ENCODE peak calls at places on chromosome 17, in nine cellular contexts. D is neural progenitor cell, M is SK-N-SH, A is PC-3, Q is GM23338, K is MM.1S, H is HCT116, I is OCI-LY7, X is GM23248. L is an unnamed sample.

GRCh38 chr17:65564793-65565192 is 3.3 kb upstream of the AXIN2 start:
- DNase-seq in D (peak), M (peak), A (no peak), Q (no peak), K (no peak), H (no peak), I (no peak), X (no peak), L (peak)

GRCh38 chr17:13698832-13699231 is 97.1 kb upstream of the HS3ST3A1 start:
- DNase-seq in D (peak), M (no peak), A (no peak), Q (peak), K (no peak), H (no peak), I (peak), X (no peak), L (no peak)

GRCh38 chr17:82106697-82107305 is 8.8 kb upstream of the FASN start:
- DNase-seq in D (no peak), M (no peak), A (no peak), Q (no peak), K (no peak), H (no peak), I (no peak), X (no peak), L (no peak)

GRCh38 chr17:35154486-35154885 is 6.9 kb downstream of the UNC45B start:
- DNase-seq in D (no peak), M (no peak), A (no peak), Q (no peak), K (no peak), H (no peak), I (no peak), X (no peak), L (no peak)

GRCh38 chr17:17220529-17220928 is 14.4 kb upstream of the PLD6 start:
- DNase-seq in D (no peak), M (no peak), A (no peak), Q (no peak), K (no peak), H (no peak), I (no peak), X (no peak), L (no peak)

GRCh38 chr17:82659886-82660285 is 11.6 kb upstream of the WDR45B start:
- DNase-seq in D (no peak), M (no peak), A (no peak), Q (no peak), K (no peak), H (no peak), I (no peak), X (no peak), L (no peak)

GRCh38 chr17:15194859-15195277 is 70.3 kb downstream of the PMP22 start:
- DNase-seq in D (no peak), M (no peak), A (no peak), Q (no peak), K (no peak), H (no peak), I (no peak), X (no peak), L (no peak)

GRCh38 chr17:47914296-47914948 is 18.4 kb downstream of the SP2 start:
- DNase-seq in D (no peak), M (no peak), A (no peak), Q (no peak), K (no peak), H (no peak), I (no peak), X (no peak), L (no peak)

GRCh38 chr17:80281516-80281915 is 20.9 kb downstream of the RNF213 start:
- DNase-seq in D (no peak), M (peak), A (no peak), Q (no peak), K (no peak), H (no peak), I (no peak), X (no peak), L (no peak)

GRCh38 chr17:48722201-48722907 is at the start of gene PRAC1:
- DNase-seq in D (peak), M (no peak), A (peak), Q (peak), K (no peak), H (no peak), I (no peak), X (no peak), L (no peak)

GRCh38 chr17:58331815-58332719 is 3.5 kb upstream of the TSPOAP1 start:
- DNase-seq in D (no peak), M (peak), A (no peak), Q (no peak), K (peak), H (no peak), I (peak), X (no peak), L (no peak)

GRCh38 chr17:77132411-77133086 is 8.2 kb upstream of the SEC14L1 start:
- DNase-seq in D (no peak), M (no peak), A (peak), Q (no peak), K (no peak), H (no peak), I (no peak), X (peak), L (no peak)

GRCh38 chr17:72299092-72299491 is 178.3 kb downstream of the SOX9 start:
- DNase-seq in D (no peak), M (no peak), A (no peak), Q (no peak), K (no peak), H (no peak), I (no peak), X (no peak), L (no peak)

GRCh38 chr17:79944251-79944812 is 91.3 kb downstream of the TBC1D16 start:
- DNase-seq in D (no peak), M (peak), A (no peak), Q (no peak), K (no peak), H (no peak), I (no peak), X (no peak), L (no peak)

GRCh38 chr17:8954339-8954738 is 11.2 kb downstream of the PIK3R5 start:
- DNase-seq in D (peak), M (no peak), A (no peak), Q (peak), K (no peak), H (no peak), I (peak), X (no peak), L (no peak)

GRCh38 chr17:38783227-38783626 is 16.1 kb downstream of the PIP4K2B start:
- DNase-seq in D (no peak), M (no peak), A (no peak), Q (peak), K (no peak), H (no peak), I (no peak), X (no peak), L (no peak)

GRCh38 chr17:78128616-78129384 is at the start of gene TMC6:
- DNase-seq in D (peak), M (peak), A (peak), Q (peak), K (peak), H (peak), I (peak), X (no peak), L (peak)

GRCh38 chr17:18040287-18040858 is 1.2 kb downstream of the GID4 start:
- DNase-seq in D (peak), M (no peak), A (no peak), Q (no peak), K (no peak), H (no peak), I (peak), X (peak), L (no peak)

GRCh38 chr17:27754549-27754948 is 45.8 kb downstream of the NOS2 start:
- DNase-seq in D (no peak), M (no peak), A (no peak), Q (no peak), K (no peak), H (no peak), I (no peak), X (no peak), L (no peak)

GRCh38 chr17:27755706-27756466 is 44.4 kb downstream of the NOS2 start:
- DNase-seq in D (no peak), M (no peak), A (no peak), Q (no peak), K (no peak), H (no peak), I (no peak), X (no peak), L (no peak)

GRCh38 chr17:27760069-27760885 is 40.1 kb downstream of the NOS2 start:
- DNase-seq in D (peak), M (peak), A (peak), Q (peak), K (peak), H (peak), I (peak), X (peak), L (peak)

GRCh38 chr17:27759528-27759927 is 40.8 kb downstream of the NOS2 start:
- DNase-seq in D (no peak), M (no peak), A (no peak), Q (no peak), K (no peak), H (no peak), I (no peak), X (no peak), L (no peak)

GRCh38 chr17:27756467-27757371 is 43.6 kb downstream of the NOS2 start:
- DNase-seq in D (peak), M (peak), A (peak), Q (peak), K (peak), H (peak), I (peak), X (peak), L (peak)
- TF ChIP-seq EZH2phosphoT487 in D (no peak), M (no peak), A (no peak), Q (no peak), K (no peak), H (no peak), I (no peak), X (no peak), L (no peak)

DNA sequence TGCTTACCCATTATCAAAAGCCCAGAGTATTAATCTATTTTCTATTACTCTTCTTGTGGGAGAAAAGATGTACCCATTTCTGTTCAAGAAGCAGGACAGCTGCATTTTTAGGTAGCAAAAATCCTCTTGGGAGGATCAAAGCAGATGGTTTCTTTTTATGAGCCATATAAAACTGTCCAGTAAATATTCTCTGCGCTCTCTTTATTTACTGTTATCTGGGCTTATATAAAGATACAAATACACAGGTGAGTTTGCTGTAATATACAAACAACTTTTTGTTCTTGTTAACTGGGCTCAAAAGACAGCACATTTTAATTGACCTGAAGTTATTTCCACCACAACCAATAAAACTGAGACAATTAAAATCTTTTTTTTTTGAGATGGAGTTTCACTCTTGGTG is 10.1 kb downstream of the PHF12 start:
- DNase-seq in D (no peak), M (no peak), A (no peak), Q (no peak), K (no peak), H (no peak), I (no peak), X (no peak), L (no peak)
- TF ChIP-seq EZH2phosphoT487 in D (no peak), M (no peak), A (no peak), Q (no peak), K (no peak), H (no peak), I (no peak), X (no peak), L (no peak)

GRCh38 chr17:1197781-1198490 is 18.2 kb upstream of the ABR start:
- DNase-seq in D (no peak), M (no peak), A (no peak), Q (no peak), K (no peak), H (no peak), I (peak), X (peak), L (peak)
- TF ChIP-seq EZH2phosphoT487 in D (no peak), M (no peak), A (no peak), Q (no peak), K (no peak), H (no peak), I (no peak), X (no peak), L (no peak)

GRCh38 chr17:50265690-50266306 is 8.5 kb upstream of the TMEM92 start:
- DNase-seq in D (no peak), M (peak), A (no peak), Q (no peak), K (no peak), H (no peak), I (no peak), X (no peak), L (peak)

GRCh38 chr17:50264263-50265113 is 9.8 kb upstream of the TMEM92 start:
- DNase-seq in D (peak), M (peak), A (no peak), Q (peak), K (no peak), H (no peak), I (no peak), X (peak), L (peak)

GRCh38 chr17:50266384-50267073 is 7.7 kb upstream of the TMEM92 start:
- DNase-seq in D (no peak), M (peak), A (peak), Q (no peak), K (no peak), H (no peak), I (no peak), X (peak), L (peak)

GRCh38 chr17:50263293-50264262 is 10.7 kb upstream of the TMEM92 start:
- DNase-seq in D (no peak), M (peak), A (no peak), Q (peak), K (no peak), H (no peak), I (no peak), X (no peak), L (peak)

GRCh38 chr17:50265212-50265611 is 9.1 kb upstream of the TMEM92 start:
- DNase-seq in D (no peak), M (peak), A (no peak), Q (no peak), K (no peak), H (no peak), I (no peak), X (no peak), L (peak)
- TF ChIP-seq EZH2phosphoT487 in D (no peak), M (no peak), A (no peak), Q (no peak), K (no peak), H (no peak), I (no peak), X (no peak), L (no peak)

L was measured in hepatocyte.